ENCODE peak calls at places on chromosomes 7 and 10, in four cellular contexts. One of them, this sample, is unnamed.

GRCh38 chr7:2668401-2668800 is 19.6 kb upstream of the AMZ1 start:
- DNase-seq in H1: no peak
- DNase-seq in K562: no peak
- DNase-seq in GM12878: no peak
- DNase-seq in this sample: no peak

GRCh38 chr7:66974986-66975590 is 20.3 kb downstream of the SBDS start:
- DNase-seq in H1: no peak
- DNase-seq in K562: peak; percentile 69
- DNase-seq in GM12878: no peak
- DNase-seq in this sample: no peak

GRCh38 chr7:5428470-5429252 is 5.0 kb upstream of the TNRC18 start:
- DNase-seq in H1: no peak
- DNase-seq in K562: peak; percentile 55
- DNase-seq in GM12878: no peak
- DNase-seq in this sample: peak; percentile 78

GRCh38 chr7:46072722-46073121 is 151.7 kb upstream of the IGFBP3 start:
- DNase-seq in K562: no peak
- DNase-seq in GM12878: peak; percentile 13
- DNase-seq in H1: no peak
- DNase-seq in this sample: no peak

GRCh38 chr10:13990918-13991317 is 339.8 kb downstream of the FRMD4A start:
- DNase-seq in H1: no peak
- DNase-seq in K562: no peak
- DNase-seq in GM12878: no peak
- DNase-seq in this sample: no peak

GRCh38 chr7:7428806-7429205 is 106.9 kb downstream of the COL28A1 start:
- DNase-seq in GM12878: no peak
- DNase-seq in K562: no peak
- DNase-seq in H1: no peak
- DNase-seq in this sample: no peak

GRCh38 chr10:96176985-96177384 is 46.9 kb downstream of the ZNF518A start:
- DNase-seq in H1: no peak
- DNase-seq in K562: no peak
- DNase-seq in GM12878: no peak
- DNase-seq in this sample: no peak

GRCh38 chr10:91088300-91089140 is 131.9 kb upstream of the PCGF5 start:
- DNase-seq in GM12878: no peak
- DNase-seq in H1: no peak
- DNase-seq in K562: no peak
- DNase-seq in this sample: peak; percentile 30

GRCh38 chr7:50867048-50867383 is 84.3 kb upstream of the GRB10 start:
- DNase-seq in H1: no peak
- DNase-seq in K562: no peak
- DNase-seq in GM12878: no peak
- DNase-seq in this sample: no peak

GRCh38 chr10:77564781-77565589 is 72.6 kb downstream of the KCNMA1 start:
- DNase-seq in H1: peak; percentile 77
- DNase-seq in K562: no peak
- DNase-seq in GM12878: no peak
- DNase-seq in this sample: no peak

GRCh38 chr10:132691711-132692153 is 94.2 kb downstream of the NKX6-2 start:
- DNase-seq in H1: no peak
- DNase-seq in K562: no peak
- DNase-seq in GM12878: no peak
- DNase-seq in this sample: no peak
- TF ChIP-seq CBX5 in H1: no peak
- TF ChIP-seq CBX5 in K562: no peak
- TF ChIP-seq CBX5 in GM12878: no peak
- TF ChIP-seq CBX5 in this sample: no peak

DNA sequence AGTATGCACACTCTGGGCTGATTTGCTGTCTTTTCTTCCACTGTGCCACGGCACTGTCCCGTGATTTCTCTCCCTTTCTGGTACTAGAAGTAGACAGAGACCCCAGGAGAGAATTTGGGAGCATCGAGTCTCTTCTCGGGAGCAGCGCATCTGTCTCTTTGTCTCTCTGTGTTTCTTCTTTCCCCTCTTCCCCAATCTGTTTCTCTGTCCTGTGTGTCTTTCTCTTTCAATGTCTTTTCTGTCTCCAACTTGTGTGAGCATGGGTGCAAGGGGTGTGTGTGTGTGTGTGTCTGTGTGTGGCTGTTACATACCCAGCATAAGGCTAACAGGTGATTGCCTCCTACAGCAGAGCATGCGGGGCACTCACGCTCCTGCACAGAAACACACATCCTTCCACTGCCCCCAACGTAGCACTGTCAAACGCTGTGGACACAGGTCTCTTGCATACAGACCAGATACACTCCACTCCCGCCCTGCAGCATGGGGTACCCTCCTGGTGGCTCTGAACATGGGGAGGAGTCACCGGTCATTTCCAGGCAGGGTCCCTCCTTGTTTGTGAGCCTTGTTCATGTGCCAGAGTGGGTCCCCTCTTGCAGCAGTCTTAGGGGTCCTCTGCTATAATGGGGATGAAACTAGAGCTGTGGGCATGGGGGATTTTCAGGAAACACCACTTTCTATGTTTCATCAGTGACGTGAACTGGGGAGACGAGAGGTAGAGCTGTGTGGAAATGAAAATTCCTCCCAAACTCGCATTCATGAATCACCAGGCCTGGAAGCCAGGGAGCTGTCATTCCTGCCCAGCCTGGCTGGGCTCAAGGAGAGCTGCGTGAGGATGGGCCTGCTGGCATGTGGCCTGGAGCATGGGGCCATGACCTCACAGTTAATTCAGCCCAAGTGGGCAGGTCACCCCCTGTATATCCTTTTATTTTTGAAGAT is 955 bp downstream of the ADAMTS14 start:
- DNase-seq in K562: no peak
- DNase-seq in GM12878: no peak
- DNase-seq in H1: no peak
- DNase-seq in this sample: no peak
- TF ChIP-seq SP1 in K562: peak; percentile 67
- TF ChIP-seq SP1 in GM12878: no peak
- TF ChIP-seq SP1 in H1: no peak
- TF ChIP-seq SP1 in this sample: no peak

GRCh38 chr7:112987171-112987570 is 99.5 kb downstream of the GPR85 start:
- DNase-seq in K562: no peak
- DNase-seq in GM12878: no peak
- DNase-seq in H1: no peak
- DNase-seq in this sample: no peak

GRCh38 chr7:112994666-112995065 is 92.0 kb downstream of the GPR85 start:
- DNase-seq in K562: no peak
- DNase-seq in GM12878: no peak
- DNase-seq in H1: no peak
- DNase-seq in this sample: no peak

GRCh38 chr7:112986256-112987031 is 100.2 kb downstream of the GPR85 start:
- DNase-seq in K562: no peak
- DNase-seq in H1: no peak
- DNase-seq in GM12878: no peak
- DNase-seq in this sample: no peak

GRCh38 chr7:112989531-112989930 is 97.1 kb downstream of the GPR85 start:
- DNase-seq in K562: no peak
- DNase-seq in GM12878: no peak
- DNase-seq in H1: no peak
- DNase-seq in this sample: no peak

GRCh38 chr7:112990619-112991018 is 96.0 kb downstream of the GPR85 start:
- DNase-seq in K562: no peak
- DNase-seq in GM12878: no peak
- DNase-seq in H1: no peak
- DNase-seq in this sample: no peak
- TF ChIP-seq USF2 in K562: no peak
- TF ChIP-seq USF2 in GM12878: no peak
- TF ChIP-seq USF2 in H1: no peak
- TF ChIP-seq USF2 in this sample: no peak

GRCh38 chr10:27157150-27157549 is 2.0 kb downstream of the MASTL start:
- DNase-seq in K562: no peak
- DNase-seq in GM12878: no peak
- DNase-seq in H1: no peak
- DNase-seq in this sample: peak; percentile 34
- TF ChIP-seq CBX5 in K562: no peak
- TF ChIP-seq CBX5 in GM12878: no peak
- TF ChIP-seq CBX5 in H1: no peak
- TF ChIP-seq CBX5 in this sample: no peak

GRCh38 chr10:128130051-128130450 is 3.8 kb upstream of the MKI67 start:
- DNase-seq in K562: no peak
- DNase-seq in H1: no peak
- DNase-seq in GM12878: no peak
- DNase-seq in this sample: peak; percentile 24
- TF ChIP-seq SP1 in K562: no peak
- TF ChIP-seq SP1 in H1: no peak
- TF ChIP-seq SP1 in GM12878: no peak
- TF ChIP-seq SP1 in this sample: no peak

GRCh38 chr10:127458171-127458810 is 90.8 kb upstream of the NPS start:
- DNase-seq in H1: no peak
- DNase-seq in K562: no peak
- DNase-seq in GM12878: no peak
- DNase-seq in this sample: no peak
- TF ChIP-seq USF2 in H1: no peak
- TF ChIP-seq USF2 in K562: no peak
- TF ChIP-seq USF2 in GM12878: no peak
- TF ChIP-seq USF2 in this sample: no peak

GRCh38 chr7:23533160-23533559 is 1.4 kb upstream of the TRA2A start:
- DNase-seq in H1: no peak
- DNase-seq in GM12878: no peak
- DNase-seq in K562: peak; percentile 41
- DNase-seq in this sample: no peak

GRCh38 chr7:23531794-23532489 is at the start of gene TRA2A:
- DNase-seq in H1: peak; percentile 99
- DNase-seq in GM12878: peak; percentile 86
- DNase-seq in K562: peak; percentile 90
- DNase-seq in this sample: peak; percentile 90

GRCh38 chr7:23529262-23529859 is 2.4 kb downstream of the TRA2A start:
- DNase-seq in K562: no peak
- DNase-seq in H1: no peak
- DNase-seq in GM12878: no peak
- DNase-seq in this sample: no peak

GRCh38 chr7:23530901-23531793 is 634 bp downstream of the TRA2A start:
- DNase-seq in K562: peak; percentile 84
- DNase-seq in GM12878: no peak
- DNase-seq in H1: peak; percentile 60
- DNase-seq in this sample: peak; percentile 35

GRCh38 chr7:23530355-23530754 is 1.4 kb downstream of the TRA2A start:
- DNase-seq in GM12878: no peak
- DNase-seq in K562: no peak
- DNase-seq in H1: no peak
- DNase-seq in this sample: peak; percentile 53
- TF ChIP-seq CBX5 in GM12878: no peak
- TF ChIP-seq CBX5 in K562: no peak
- TF ChIP-seq CBX5 in H1: no peak
- TF ChIP-seq CBX5 in this sample: no peak

GRCh38 chr7:37198188-37198905 is 250.3 kb downstream of the ELMO1 start:
- DNase-seq in H1: no peak
- DNase-seq in K562: no peak
- DNase-seq in GM12878: no peak
- DNase-seq in this sample: peak; percentile 49
- TF ChIP-seq SP1 in H1: no peak
- TF ChIP-seq SP1 in K562: no peak
- TF ChIP-seq SP1 in GM12878: no peak
- TF ChIP-seq SP1 in this sample: no peak

GRCh38 chr10:93711891-93712290 is 9.5 kb upstream of the FRA10AC1 start:
- DNase-seq in K562: no peak
- DNase-seq in GM12878: no peak
- DNase-seq in H1: no peak
- DNase-seq in this sample: no peak
- TF ChIP-seq USF2 in K562: no peak
- TF ChIP-seq USF2 in GM12878: no peak
- TF ChIP-seq USF2 in H1: no peak
- TF ChIP-seq USF2 in this sample: no peak

DNA sequence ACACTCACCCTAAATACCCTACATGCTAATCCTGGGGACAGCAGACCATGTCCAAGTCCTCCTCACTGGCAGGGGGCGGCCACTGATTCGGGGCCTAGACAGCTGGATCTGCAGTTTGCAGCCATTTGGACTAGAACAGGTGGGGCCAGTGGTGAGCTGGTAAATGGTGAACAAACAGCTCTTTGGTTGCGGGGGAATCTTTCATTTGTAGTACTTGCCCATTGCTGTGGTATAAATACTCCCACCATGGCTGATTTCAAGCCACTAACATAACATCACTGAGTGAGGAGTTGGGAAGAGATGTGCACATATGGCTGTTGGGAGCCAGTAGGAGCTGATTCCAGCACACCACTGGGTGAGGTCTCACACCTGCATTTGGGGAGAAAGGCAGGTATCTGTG is 13.5 kb downstream of the ZNF503 start:
- DNase-seq in H1: no peak
- DNase-seq in GM12878: no peak
- DNase-seq in K562: no peak
- DNase-seq in this sample: no peak
- TF ChIP-seq CBX5 in H1: no peak
- TF ChIP-seq CBX5 in GM12878: no peak
- TF ChIP-seq CBX5 in K562: no peak
- TF ChIP-seq CBX5 in this sample: no peak